ENCODE peak calls at places on chromosomes 3 and 15, in eight cellular contexts. U is sigmoid colon; T is CD4-positive, alpha-beta T cell; Y is HL-60; O is HCT116; E is A549; C is IMR-90; J is astrocyte of the cerebellum. P is an unnamed sample.
A peak's percentile ranks its signal among the peaks of the same experiment; 100 is the strongest.

GRCh38 chr15:89172921-89173320 is 48.5 kb downstream of the RLBP1 start:
- DNase-seq in U (no peak), T (no peak), Y (no peak), O (no peak), E (no peak), C (no peak), J (no peak), P (no peak)

GRCh38 chr3:181709537-181710279 is 2.0 kb upstream of the SOX2 start:
- DNase-seq in U (peak; percentile 78), T (no peak), Y (peak; percentile 49), O (peak; percentile 29), E (no peak), C (peak; percentile 44), J (no peak), P (no peak)

GRCh38 chr3:138354376-138354775 is 6.0 kb downstream of the MRAS start:
- DNase-seq in U (no peak), T (no peak), Y (no peak), O (no peak), E (no peak), C (no peak), J (no peak), P (no peak)

GRCh38 chr15:63764124-63764827 is 69.5 kb downstream of the HERC1 start:
- DNase-seq in U (no peak), T (no peak), Y (no peak), O (no peak), E (no peak), C (no peak), J (no peak), P (no peak)

GRCh38 chr15:45476395-45476794 is 46.2 kb downstream of the SLC30A4 start:
- DNase-seq in U (no peak), T (no peak), Y (no peak), O (no peak), E (no peak), C (no peak), J (no peak), P (no peak)

GRCh38 chr3:59839283-59839682 is 789.5 kb upstream of the CFAP20DC start:
- DNase-seq in U (no peak), T (no peak), Y (no peak), O (no peak), E (no peak), C (peak; percentile 79), J (no peak), P (no peak)

GRCh38 chr15:96053039-96054021 is 277.2 kb upstream of the NR2F2 start:
- DNase-seq in U (peak; percentile 60), T (no peak), Y (no peak), O (peak; percentile 16), E (no peak), C (no peak), J (no peak), P (no peak)

GRCh38 chr15:47822066-47822465 is 104.8 kb downstream of the SEMA6D start:
- DNase-seq in U (no peak), T (no peak), Y (no peak), O (no peak), E (no peak), C (no peak), J (no peak), P (no peak)

GRCh38 chr15:77094397-77095030 is 23.6 kb upstream of the TSPAN3 start:
- DNase-seq in U (no peak), T (no peak), Y (no peak), O (no peak), E (no peak), C (no peak), J (no peak), P (no peak)

GRCh38 chr3:62084558-62084957 is 288.8 kb downstream of the FEZF2 start:
- DNase-seq in U (no peak), T (no peak), Y (no peak), O (peak; percentile 10), E (no peak), C (peak; percentile 7), J (no peak), P (no peak)

GRCh38 chr3:126014252-126014651 is 45.3 kb downstream of the ROPN1B start:
- DNase-seq in U (peak; percentile 42), T (no peak), Y (no peak), O (no peak), E (no peak), C (peak; percentile 54), J (peak; percentile 19), P (no peak)

GRCh38 chr3:172061724-172062184 is 22.4 kb downstream of the FNDC3B start:
- DNase-seq in U (no peak), T (no peak), Y (no peak), O (no peak), E (no peak), C (peak; percentile 28), J (no peak), P (no peak)

GRCh38 chr15:101501703-101502373 is 12.3 kb upstream of the PCSK6 start:
- DNase-seq in U (no peak), T (peak; percentile 7), Y (no peak), O (peak; percentile 22), E (peak; percentile 87), C (no peak), J (no peak), P (peak; percentile 51)

GRCh38 chr3:62965311-62965710 is 90.1 kb upstream of the CADPS start:
- DNase-seq in U (no peak), T (no peak), Y (no peak), O (no peak), E (no peak), C (no peak), J (no peak), P (no peak)

GRCh38 chr3:134794950-134795775 is at the start of gene EPHB1:
- DNase-seq in U (peak; percentile 94), T (peak; percentile 14), Y (peak; percentile 70), O (peak; percentile 60), E (peak; percentile 58), C (peak; percentile 87), J (peak; percentile 90), P (peak; percentile 47)

GRCh38 chr3:141802316-141803077 is 39.3 kb downstream of the GRK7 start:
- DNase-seq in U (no peak), T (no peak), Y (no peak), O (no peak), E (no peak), C (no peak), J (no peak), P (no peak)

GRCh38 chr3:112088944-112089343 is 2.8 kb downstream of the C3orf52 start:
- DNase-seq in U (no peak), T (no peak), Y (no peak), O (no peak), E (no peak), C (no peak), J (no peak), P (no peak)
- TF ChIP-seq CTCF in U (no peak), T (no peak), Y (no peak), O (no peak), E (no peak), C (no peak), J (no peak), P (no peak)

GRCh38 chr15:59360305-59360704 is 12.4 kb downstream of the MYO1E start:
- DNase-seq in U (no peak), T (no peak), Y (no peak), O (no peak), E (no peak), C (no peak), J (no peak), P (no peak)
- TF ChIP-seq CTCF in U (no peak), T (no peak), Y (no peak), O (peak; percentile 43), E (no peak), C (peak; percentile 21), J (peak; percentile 49), P (no peak)

DNA sequence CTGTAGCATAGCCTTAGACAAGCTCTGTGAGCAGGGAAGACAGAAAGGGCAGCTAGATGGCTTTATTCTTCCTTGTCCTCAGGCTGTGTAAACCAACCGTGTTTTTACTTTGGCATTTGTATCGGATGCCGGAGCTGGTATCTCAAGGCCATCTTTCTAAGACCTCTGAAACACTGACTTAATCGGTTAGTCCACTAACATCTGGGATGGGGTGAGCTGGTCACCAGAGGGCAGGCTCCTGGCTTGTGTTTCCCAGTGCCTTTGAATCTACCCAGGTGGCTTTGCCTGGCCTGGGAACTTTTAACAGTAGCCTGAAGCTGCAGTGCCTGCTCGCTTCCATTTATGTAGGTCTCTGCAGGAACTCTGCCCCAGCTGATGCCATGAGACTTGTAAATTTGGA is 252.7 kb downstream of the NR1D2 start:
- DNase-seq in U (no peak), T (no peak), Y (no peak), O (no peak), E (no peak), C (no peak), J (no peak), P (no peak)
- TF ChIP-seq CTCF in U (no peak), T (no peak), Y (no peak), O (peak; percentile 5), E (no peak), C (no peak), J (no peak), P (no peak)

GRCh38 chr3:161274691-161275298 is 53.7 kb downstream of the NMD3 start:
- DNase-seq in U (no peak), T (no peak), Y (peak; percentile 63), O (peak; percentile 54), E (no peak), C (peak; percentile 63), J (no peak), P (no peak)
- TF ChIP-seq CTCF in U (no peak), T (peak; percentile 50), Y (peak; percentile 31), O (peak; percentile 65), E (peak; percentile 26), C (peak; percentile 75), J (peak; percentile 63), P (peak; percentile 41)

GRCh38 chr3:136330900-136331299 is 80.8 kb downstream of the PCCB start:
- DNase-seq in U (no peak), T (no peak), Y (no peak), O (no peak), E (no peak), C (no peak), J (no peak), P (no peak)

GRCh38 chr3:136336329-136337100 is 86.4 kb downstream of the PCCB start:
- DNase-seq in U (no peak), T (no peak), Y (no peak), O (no peak), E (no peak), C (peak; percentile 32), J (peak; percentile 29), P (no peak)

GRCh38 chr3:136332302-136332701 is 82.2 kb downstream of the PCCB start:
- DNase-seq in U (no peak), T (no peak), Y (no peak), O (no peak), E (no peak), C (no peak), J (no peak), P (no peak)

GRCh38 chr3:136332776-136333175 is 82.6 kb downstream of the PCCB start:
- DNase-seq in U (no peak), T (no peak), Y (no peak), O (no peak), E (no peak), C (peak; percentile 92), J (no peak), P (no peak)

GRCh38 chr3:136334209-136334608 is 84.1 kb downstream of the PCCB start:
- DNase-seq in U (no peak), T (no peak), Y (no peak), O (no peak), E (no peak), C (peak; percentile 47), J (no peak), P (no peak)
- TF ChIP-seq CTCF in U (no peak), T (no peak), Y (no peak), O (no peak), E (no peak), C (no peak), J (no peak), P (no peak)

P was measured in D721Med.